ENCODE peak calls at places on chromosome 13, in eight cellular contexts. E, N, F, H, I, C, T and Z are unnamed samples.

GRCh38 chr13:77397636-77398035 is 70.7 kb upstream of the MYCBP2 start:
- DNase-seq in E (peak), H (no peak), T (no peak), C (peak), I (no peak), N (no peak), F (no peak), Z (no peak)

GRCh38 chr13:45142440-45143345 is 22.4 kb downstream of the GTF2F2 start:
- DNase-seq in E (peak), N (no peak), T (peak), F (peak), H (no peak), C (no peak), I (no peak), Z (no peak)

GRCh38 chr13:108155185-108156106 is 59.9 kb downstream of the LIG4 start:
- DNase-seq in F (peak), N (peak), T (peak), E (peak), H (peak), I (no peak), C (peak), Z (no peak)

GRCh38 chr13:46992383-46992952 is 95.6 kb upstream of the HTR2A start:
- DNase-seq in H (peak), C (peak), T (peak), I (no peak), F (peak), E (peak), N (peak), Z (no peak)

GRCh38 chr13:28983661-28984060 is 163.5 kb downstream of the MTUS2 start:
- DNase-seq in C (no peak), N (no peak), T (no peak), I (no peak), H (no peak), F (no peak), E (no peak), Z (no peak)

GRCh38 chr13:44155422-44156293 is 218.0 kb upstream of the SERP2 start:
- DNase-seq in C (peak), F (peak), N (peak), T (no peak), I (peak), E (peak), H (peak), Z (no peak)

GRCh38 chr13:52921194-52921593 is 72.8 kb upstream of the PCDH8 start:
- DNase-seq in H (no peak), T (no peak), C (no peak), E (no peak), N (peak), F (no peak), I (no peak), Z (no peak)

GRCh38 chr13:47976325-47976724 is 24.7 kb downstream of the SUCLA2 start:
- DNase-seq in I (no peak), H (no peak), T (no peak), C (peak), N (no peak), F (peak), E (peak), Z (no peak)

GRCh38 chr13:112204881-112205327 is 138.0 kb downstream of the SOX1 start:
- DNase-seq in N (no peak), T (no peak), F (no peak), H (no peak), E (no peak), I (no peak), C (no peak), Z (no peak)

GRCh38 chr13:97279913-97280312 is 57.8 kb downstream of the MBNL2 start:
- DNase-seq in F (peak), T (no peak), N (no peak), E (peak), I (no peak), H (no peak), C (peak), Z (no peak)

GRCh38 chr13:102326381-102327118 is 75.3 kb downstream of the FGF14 start:
- DNase-seq in I (no peak), C (no peak), T (no peak), H (no peak), F (no peak), N (no peak), E (no peak), Z (no peak)